ENCODE peak calls at places on chromosomes 3 and 15, in ten cellular contexts. W is CD8-positive, alpha-beta memory T cell; U is A549; J is fibroblast of mammary gland; X is iPS DF 6.9; A is cardiac fibroblast; I is CD8-positive, alpha-beta T cell; C is adipocyte; O is bronchial epithelial cell; F is transverse colon. T is an unnamed sample.

GRCh38 chr15:64938192-64938591 is 26.5 kb downstream of the ANKDD1A start:
- DNase-seq in W (no peak), U (peak; percentile 31), J (peak; percentile 12), X (no peak), A (peak; percentile 35), I (no peak), C (no peak), O (peak; percentile 82), F (no peak), T (no peak)

GRCh38 chr15:80599359-80599758 is 95.8 kb upstream of the ABHD17C start:
- DNase-seq in W (no peak), U (peak; percentile 70), J (peak; percentile 78), X (no peak), A (peak; percentile 91), I (no peak), C (no peak), O (peak; percentile 95), F (no peak), T (peak; percentile 71)

GRCh38 chr15:76667943-76668715 is 237.0 kb downstream of the SCAPER start:
- DNase-seq in W (no peak), U (no peak), J (no peak), X (no peak), A (peak; percentile 4), I (no peak), C (no peak), O (no peak), F (no peak), T (no peak)

GRCh38 chr15:85854345-85855097 is 59.8 kb upstream of the KLHL25 start:
- DNase-seq in W (peak; percentile 43), U (peak; percentile 76), J (peak; percentile 70), X (peak; percentile 54), A (peak; percentile 81), I (peak; percentile 23), C (peak; percentile 84), O (peak; percentile 61), F (peak; percentile 24), T (peak; percentile 77)

GRCh38 chr3:1191061-1191460 is 98.2 kb downstream of the CNTN6 start:
- DNase-seq in W (no peak), U (no peak), J (peak; percentile 58), X (no peak), A (no peak), I (no peak), C (no peak), O (no peak), F (no peak), T (peak; percentile 4)

GRCh38 chr3:155704041-155704440 is 40.8 kb downstream of the PLCH1 start:
- DNase-seq in W (no peak), U (no peak), J (no peak), X (no peak), A (no peak), I (no peak), C (no peak), O (no peak), F (no peak), T (no peak)

GRCh38 chr3:17494117-17494809 is 248.2 kb downstream of the TBC1D5 start:
- DNase-seq in W (no peak), U (no peak), J (no peak), X (no peak), A (peak; percentile 42), I (no peak), C (no peak), O (no peak), F (no peak), T (no peak)

GRCh38 chr15:40029979-40030893 is 8.7 kb downstream of the SRP14 start:
- DNase-seq in W (no peak), U (peak; percentile 30), J (peak; percentile 35), X (no peak), A (peak; percentile 40), I (no peak), C (no peak), O (peak; percentile 28), F (peak; percentile 34), T (no peak)

GRCh38 chr3:125055913-125056705 is at the start of gene HEG1:
- DNase-seq in W (peak; percentile 70), U (peak; percentile 51), J (peak; percentile 77), X (no peak), A (peak; percentile 79), I (peak; percentile 65), C (peak; percentile 96), O (peak; percentile 37), F (peak; percentile 85), T (peak; percentile 83)

GRCh38 chr3:138943724-138944131 is 3.2 kb downstream of the FOXL2 start:
- DNase-seq in W (peak; percentile 11), U (no peak), J (no peak), X (no peak), A (no peak), I (no peak), C (peak; percentile 22), O (no peak), F (no peak), T (peak; percentile 40)
- H3K4me3 ChIP-seq in W (no peak overlapping the region), U (no peak overlapping the region), J (no peak overlapping the region), X (no peak overlapping the region), A (no peak overlapping the region), I (no peak overlapping the region), C (no peak overlapping the region), O (no peak overlapping the region), F (no peak overlapping the region), T (peak overlapping the region; percentile 56)

DNA sequence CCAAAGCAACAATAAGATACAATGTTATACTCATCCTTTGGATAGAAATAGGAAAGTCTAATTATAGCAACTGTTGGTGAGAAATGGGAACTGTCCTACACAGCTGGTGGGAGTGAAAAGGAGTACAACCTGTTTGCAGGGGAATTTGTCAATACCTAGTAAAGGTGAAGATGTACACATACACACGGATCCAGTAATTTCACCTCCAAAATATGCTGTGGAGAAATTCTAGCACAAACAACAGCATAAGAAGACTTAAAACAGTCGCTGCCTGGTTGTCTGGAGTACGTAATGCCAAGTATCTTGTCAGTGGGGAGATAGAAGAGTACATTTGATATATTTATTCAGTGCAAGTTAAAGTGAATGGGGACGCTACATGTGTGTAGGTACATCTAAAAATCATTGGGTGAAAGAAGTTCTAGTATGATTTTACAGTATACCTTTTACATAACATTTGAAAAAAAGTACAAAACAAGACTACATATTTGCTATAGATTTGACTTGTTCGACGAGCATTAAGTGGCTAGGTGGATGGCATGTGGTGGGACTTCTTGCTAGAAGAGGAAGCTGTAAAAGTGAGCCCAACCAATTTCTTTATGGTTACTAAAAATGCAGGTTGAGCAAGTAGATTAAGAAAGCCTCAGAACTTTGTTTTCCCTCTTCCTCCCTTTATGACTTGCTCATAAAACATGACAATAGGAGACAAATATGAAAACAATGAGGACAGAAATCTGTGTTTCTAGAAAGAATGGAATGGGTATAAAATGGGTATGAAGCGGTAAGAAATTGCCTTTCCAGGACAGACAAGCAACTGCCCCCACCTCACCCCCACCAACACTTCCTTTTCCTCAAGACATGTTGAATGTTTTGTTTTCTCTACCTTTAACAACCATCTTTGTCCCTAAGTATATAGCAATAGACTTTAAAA is 50.2 kb upstream of the CCR4 start:
- DNase-seq in W (no peak), U (no peak), J (no peak), X (no peak), A (peak; percentile 15), I (no peak), C (peak; percentile 45), O (no peak), F (no peak), T (no peak)
- H3K4me3 ChIP-seq in W (no peak overlapping the region), U (no peak overlapping the region), J (no peak overlapping the region), X (no peak overlapping the region), A (no peak overlapping the region), I (no peak overlapping the region), C (no peak overlapping the region), O (no peak overlapping the region), F (no peak overlapping the region), T (no peak overlapping the region)

GRCh38 chr3:169384576-169384975 is 278.9 kb downstream of the MECOM start:
- DNase-seq in W (no peak), U (no peak), J (no peak), X (no peak), A (no peak), I (no peak), C (no peak), O (no peak), F (peak; percentile 7), T (no peak)

GRCh38 chr3:169383770-169384169 is 279.7 kb downstream of the MECOM start:
- DNase-seq in W (no peak), U (no peak), J (no peak), X (no peak), A (no peak), I (no peak), C (no peak), O (peak; percentile 57), F (peak; percentile 11), T (no peak)

GRCh38 chr3:169382309-169382708 is 281.2 kb downstream of the MECOM start:
- DNase-seq in W (no peak), U (no peak), J (no peak), X (no peak), A (no peak), I (no peak), C (no peak), O (no peak), F (no peak), T (no peak)

GRCh38 chr3:169379496-169380121 is 283.9 kb downstream of the MECOM start:
- DNase-seq in W (no peak), U (no peak), J (no peak), X (no peak), A (no peak), I (no peak), C (no peak), O (peak; percentile 10), F (no peak), T (no peak)
- H3K4me3 ChIP-seq in W (no peak overlapping the region), U (no peak overlapping the region), J (no peak overlapping the region), X (no peak overlapping the region), A (no peak overlapping the region), I (no peak overlapping the region), C (no peak overlapping the region), O (no peak overlapping the region), F (no peak overlapping the region), T (no peak overlapping the region)

DNA sequence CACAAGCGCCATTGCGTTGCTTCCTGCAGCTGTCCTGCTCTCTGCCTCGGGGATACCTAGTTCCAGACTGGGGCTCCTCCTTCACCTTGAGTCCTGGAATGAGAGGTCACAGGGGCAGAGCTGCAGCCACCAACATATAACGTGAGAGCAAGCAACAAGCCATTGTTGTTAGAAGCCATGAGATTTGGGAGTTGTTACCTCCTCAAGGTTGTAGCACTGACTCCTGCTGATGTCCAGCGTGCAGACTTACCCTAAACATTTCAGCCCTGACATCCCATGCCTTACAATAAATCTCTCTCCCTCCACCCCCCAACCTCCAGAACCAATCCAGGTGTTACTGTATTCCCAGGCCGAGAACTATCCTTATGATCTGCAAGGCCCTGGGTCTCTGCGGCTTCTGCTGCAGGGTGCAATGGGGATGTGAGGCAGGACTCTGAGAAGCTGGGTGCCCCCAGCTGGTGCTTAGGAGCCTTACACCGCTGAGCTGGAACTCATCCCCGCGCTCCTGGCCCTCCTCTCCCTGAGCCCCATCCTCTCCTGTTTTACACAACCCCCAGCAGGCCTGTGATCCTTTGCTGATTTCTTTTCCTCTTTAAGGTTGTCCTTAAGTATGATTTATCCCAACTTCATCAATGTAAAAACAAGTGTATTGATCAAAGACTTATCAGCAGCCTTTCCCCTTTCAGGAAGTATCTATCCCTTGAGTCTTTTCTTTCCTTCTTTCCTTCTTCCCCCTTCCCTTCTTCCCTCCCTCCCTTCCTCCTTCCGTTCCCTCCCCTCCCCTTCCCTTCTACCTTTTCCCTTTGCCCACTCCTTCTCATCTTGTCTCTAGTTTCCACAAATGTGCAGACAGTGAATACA is 84.2 kb upstream of the ABHD2 start:
- DNase-seq in W (no peak), U (peak; percentile 79), J (peak; percentile 44), X (no peak), A (peak; percentile 78), I (no peak), C (peak; percentile 53), O (peak; percentile 22), F (no peak), T (no peak)
- H3K4me3 ChIP-seq in W (no peak overlapping the region), U (no peak overlapping the region), J (no peak overlapping the region), X (no peak overlapping the region), A (no peak overlapping the region), I (no peak overlapping the region), C (no peak overlapping the region), O (no peak overlapping the region), F (no peak overlapping the region), T (no peak overlapping the region)

T was measured in foreskin fibroblast.